ENCODE peak calls at places on chromosomes 6 and 20, in four cellular contexts. J is COR-L47, Y is GOT3, U is ureter. M is an unnamed sample.

GRCh38 chr6:12024715-12025434 is 12.8 kb downstream of the HIVEP1 start:
- DNase-seq in J (no peak), U (no peak), Y (no peak), M (no peak)

GRCh38 chr6:167968091-167968490 is 29.4 kb upstream of the KIF25 start:
- DNase-seq in U (no peak), J (no peak), Y (no peak), M (peak; percentile 30)

GRCh38 chr20:38245753-38246152 is 14.8 kb downstream of the KIAA1755 start:
- DNase-seq in J (no peak), U (no peak), Y (no peak), M (no peak)

GRCh38 chr20:43564993-43565757 is 6.3 kb downstream of the SGK2 start:
- DNase-seq in Y (no peak), U (no peak), J (no peak), M (no peak)

GRCh38 chr6:43269273-43270007 is 26.2 kb downstream of the TTBK1 start:
- DNase-seq in J (no peak), U (no peak), Y (no peak), M (peak; percentile 67)

GRCh38 chr20:19949195-19949867 is 67.8 kb upstream of the NAA20 start:
- DNase-seq in U (no peak), Y (no peak), J (no peak), M (no peak)

GRCh38 chr6:108635505-108636226 is 74.9 kb downstream of the FOXO3 start:
- DNase-seq in U (no peak), Y (no peak), J (no peak), M (peak; percentile 47)

GRCh38 chr6:43428112-43428570 is 800 bp downstream of the ABCC10 start:
- DNase-seq in Y (no peak), J (no peak), U (no peak), M (no peak)

GRCh38 chr20:2640260-2640659 is 12.2 kb upstream of the NOP56 start:
- DNase-seq in J (no peak), Y (no peak), U (no peak), M (no peak)

GRCh38 chr20:13267231-13267630 is 46.2 kb downstream of the ISM1 start:
- DNase-seq in U (no peak), Y (no peak), J (no peak), M (no peak)

M was measured in DND-41.